ENCODE peak calls at places on chromosomes 2 and 18, in six cellular contexts. Q is astrocyte, W is dorsolateral prefrontal cortex, L is uterus, X is lung, C is neural progenitor cell. M is an unnamed sample. For H3K27me3, the result is how much of the 10 kb centered on the place peaks cover.

GRCh38 chr2:161134547-161135518 is 25.4 kb upstream of the TANK start:
- DNase-seq in Q (peak), W (no peak), L (no peak), X (no peak), C (peak), M (no peak)

GRCh38 chr2:1278861-1279260 is 134.4 kb upstream of the TPO start:
- DNase-seq in Q (no peak), W (no peak), L (no peak), X (no peak), C (no peak), M (no peak)

GRCh38 chr2:163665817-163666216 is 70.0 kb downstream of the FIGN start:
- DNase-seq in Q (no peak), W (no peak), L (no peak), X (no peak), C (no peak), M (no peak)

GRCh38 chr18:13381907-13382682 is 163.5 kb downstream of the LDLRAD4 start:
- DNase-seq in Q (peak), W (peak), L (peak), X (peak), C (no peak), M (peak)

GRCh38 chr2:42879913-42880737 is 87.7 kb upstream of the HAAO start:
- DNase-seq in Q (peak), W (no peak), L (no peak), X (no peak), C (no peak), M (no peak)

GRCh38 chr2:19865151-19865550 is 36.6 kb downstream of the TTC32 start:
- DNase-seq in Q (no peak), W (no peak), L (no peak), X (no peak), C (no peak), M (no peak)

GRCh38 chr18:8741524-8741923 is 36.2 kb downstream of the MTCL1 start:
- DNase-seq in Q (no peak), W (no peak), L (no peak), X (no peak), C (no peak), M (no peak)

GRCh38 chr2:119393971-119394748 is 27.4 kb downstream of the DBI start:
- DNase-seq in Q (no peak), W (no peak), L (no peak), X (no peak), C (no peak), M (no peak)

GRCh38 chr2:202831241-202831997 is 40.1 kb downstream of the ICA1L start:
- DNase-seq in Q (peak), W (peak), L (peak), X (no peak), C (peak), M (no peak)

GRCh38 chr2:238019962-238020361 is 40.8 kb upstream of the SCLY start:
- DNase-seq in Q (no peak), W (no peak), L (no peak), X (no peak), C (no peak), M (no peak)

GRCh38 chr2:152825834-152826233 is 107.4 kb downstream of the ARL6IP6 start:
- DNase-seq in Q (peak), W (no peak), L (no peak), X (no peak), C (no peak), M (peak)

GRCh38 chr2:217919781-217920351 is 82.9 kb downstream of the TNS1 start:
- DNase-seq in Q (peak), W (no peak), L (peak), X (no peak), C (no peak), M (no peak)

GRCh38 chr2:220959391-220959802 is 612.7 kb downstream of the EPHA4 start:
- DNase-seq in Q (no peak), W (peak), L (no peak), X (no peak), C (no peak), M (no peak)

GRCh38 chr2:218021536-218022071 is 18.8 kb upstream of the TNS1 start:
- DNase-seq in Q (no peak), W (no peak), L (peak), X (no peak), C (no peak), M (no peak)

GRCh38 chr2:231392431-231393148 is 2.9 kb upstream of the B3GNT7 start:
- DNase-seq in Q (no peak), W (no peak), L (no peak), X (no peak), C (no peak), M (no peak)
- H3K27me3 ChIP-seq in Q (under half), W (under half), L (under half), X (under half), C (under half), M (under half)

DNA sequence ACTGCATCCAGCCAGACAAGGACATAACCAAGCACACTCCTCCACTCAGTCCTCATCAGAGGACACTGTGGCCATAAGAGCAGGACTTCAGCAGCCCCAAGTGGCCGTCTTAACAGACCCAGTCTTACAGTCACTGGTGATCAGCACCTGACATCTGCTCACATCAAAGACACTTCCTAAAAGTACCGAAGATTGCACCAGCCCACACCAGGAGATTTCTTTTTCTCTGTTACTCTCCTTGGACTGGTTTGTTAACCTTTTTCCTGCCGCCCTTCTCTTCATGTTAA is 44.1 kb downstream of the MRPS5 start:
- DNase-seq in Q (no peak), W (no peak), L (no peak), X (no peak), C (peak), M (no peak)
- H3K4me3 ChIP-seq in Q (no peak), W (no peak), L (no peak), X (no peak), C (peak), M (no peak)

GRCh38 chr2:15807418-15808220 is 132.7 kb upstream of the MYCN start:
- DNase-seq in Q (no peak), W (no peak), L (no peak), X (no peak), C (no peak), M (no peak)
- H3K27me3 ChIP-seq in Q (under half), W (under half), L (under half), X (under half), C (under half), M (under half)

DNA sequence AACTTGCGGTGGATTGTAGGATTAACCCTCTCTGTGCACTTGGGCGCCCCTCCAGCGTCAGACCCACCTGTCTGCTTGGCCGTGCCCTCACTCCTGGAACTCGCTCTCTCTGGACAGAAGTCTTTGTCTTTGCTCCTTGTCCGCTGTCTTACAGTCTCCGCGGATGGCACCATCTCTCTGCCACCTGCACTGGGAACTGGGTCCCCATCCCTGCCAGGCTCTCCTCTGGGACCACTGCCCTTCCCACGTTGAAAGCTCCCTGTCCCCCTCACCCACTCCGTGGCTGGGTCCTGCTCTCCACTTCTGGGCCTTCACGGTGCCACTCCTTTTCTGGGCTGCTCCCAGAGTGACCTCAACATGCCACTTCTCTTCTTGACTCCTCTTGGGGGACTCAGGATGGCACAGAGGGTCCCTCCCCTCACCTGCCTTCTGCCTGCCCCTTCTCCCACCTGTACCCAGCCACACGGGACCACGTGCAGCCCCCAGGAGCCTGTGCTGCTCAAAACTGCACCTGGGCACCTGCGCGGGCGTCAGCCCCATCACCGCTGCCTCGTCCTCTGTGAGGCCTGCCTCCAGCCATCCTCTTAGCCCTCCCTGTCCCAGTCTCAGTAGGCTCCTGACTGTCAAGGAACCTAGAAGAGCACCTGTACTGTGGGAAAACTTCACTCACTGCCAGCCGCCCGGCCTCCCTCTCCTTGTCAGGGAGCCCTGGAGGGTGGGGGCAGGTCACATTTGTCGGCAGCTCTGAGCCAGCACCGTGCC is 11.1 kb downstream of the CNDP2 start:
- DNase-seq in Q (no peak), W (no peak), L (no peak), X (no peak), C (no peak), M (no peak)
- H3K4me3 ChIP-seq in Q (no peak), W (no peak), L (no peak), X (no peak), C (no peak), M (no peak)

DNA sequence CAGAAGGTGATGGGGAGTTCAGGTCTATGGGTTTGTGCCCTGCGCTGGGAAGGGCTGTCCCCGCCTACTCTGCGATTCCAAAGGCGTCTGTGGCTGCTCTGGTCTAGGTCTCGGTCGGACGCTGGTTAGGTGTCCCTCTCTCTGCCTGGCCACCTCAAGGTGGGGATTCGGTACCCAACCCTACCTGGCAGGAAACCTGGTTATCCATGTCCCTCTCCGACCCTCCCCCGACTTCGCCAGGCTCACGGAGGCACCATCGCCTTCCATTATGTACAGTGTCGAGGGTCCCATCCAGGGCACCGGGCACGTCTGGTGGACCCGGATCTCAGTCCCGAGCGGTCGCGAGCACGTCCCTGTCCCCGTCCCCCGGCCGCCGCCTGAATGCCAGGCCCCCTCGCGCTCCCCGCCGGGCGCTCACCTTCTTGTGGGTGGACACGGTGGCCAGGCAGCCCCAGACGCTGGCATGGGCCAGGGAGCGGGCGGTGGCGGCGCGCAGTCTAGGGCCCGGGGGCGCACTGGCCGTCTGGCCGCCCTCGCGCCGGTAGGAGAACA is 628 bp downstream of the CREG2 start:
- DNase-seq in Q (no peak), W (no peak), L (no peak), X (no peak), C (peak), M (no peak)
- H3K27me3 ChIP-seq in Q (under half), W (under half), L (under half), X (under half), C (half or more), M (under half)

DNA sequence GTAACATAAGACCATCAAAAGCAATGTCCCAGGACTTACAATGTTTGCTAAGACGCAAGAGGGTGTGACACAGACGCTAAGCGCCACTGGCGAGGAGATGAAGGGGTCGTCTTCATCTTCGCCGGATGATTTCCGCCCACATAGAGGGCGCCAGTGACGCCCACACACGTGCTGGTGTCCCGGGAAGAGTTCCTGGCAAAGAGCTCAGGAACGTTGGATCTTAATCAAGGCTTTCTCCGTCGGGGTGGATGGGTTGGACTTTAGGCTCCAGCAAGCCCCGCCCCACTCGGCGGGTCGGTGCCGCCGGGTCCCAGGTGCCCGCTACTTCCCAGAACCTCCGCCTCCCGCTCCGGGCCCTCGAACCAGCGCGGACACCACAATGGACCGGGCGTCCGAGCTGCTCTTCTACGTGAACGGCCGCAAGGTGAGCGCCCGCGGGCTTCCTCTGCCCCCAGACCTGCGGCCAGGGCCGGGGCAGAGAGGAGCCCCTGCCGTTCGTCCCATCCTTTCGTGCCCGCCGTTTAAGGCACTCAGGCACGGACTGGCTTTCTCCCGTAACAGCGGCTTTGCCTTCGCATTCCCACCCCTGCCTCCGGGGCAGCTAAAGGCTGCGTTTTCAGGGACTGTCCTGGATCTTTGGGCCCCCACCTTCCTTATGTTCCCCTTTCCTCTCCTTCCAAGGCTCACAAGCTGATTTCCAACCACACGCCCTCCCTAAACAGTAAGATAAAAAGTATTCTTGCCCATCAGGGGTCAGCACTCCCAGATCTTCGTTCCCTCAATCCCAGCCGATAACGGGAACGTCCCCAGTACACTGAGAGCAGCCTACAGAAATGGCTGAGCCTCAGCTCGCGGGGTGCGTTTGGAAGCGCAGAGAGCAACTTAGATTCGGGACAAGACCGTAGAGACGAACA is at the start of gene AOX1:
- DNase-seq in Q (peak), W (peak), L (peak), X (peak), C (peak), M (no peak)
- H3K4me3 ChIP-seq in Q (peak), W (peak), L (peak), X (peak), C (peak), M (peak)

GRCh38 chr2:86281066-86281700 is 56.2 kb downstream of the REEP1 start:
- DNase-seq in Q (no peak), W (no peak), L (no peak), X (no peak), C (no peak), M (no peak)
- H3K27me3 ChIP-seq in Q (under half), W (under half), L (under half), X (under half), C (under half), M (under half)